ENCODE peak calls at places on chromosomes 16 and 17, in seven cellular contexts. J, G, H, A, Q, Y and I are unnamed samples.

GRCh38 chr16:2719328-2720062 is 529 bp downstream of the PRSS27 start:
- DNase-seq in Y (no peak), Q (no peak), J (no peak), H (no peak), G (no peak), A (no peak), I (no peak)

GRCh38 chr16:66521227-66521626 is 28.7 kb downstream of the TK2 start:
- DNase-seq in Y (no peak), J (no peak), A (no peak), Q (no peak), H (no peak), G (peak), I (no peak)

GRCh38 chr16:26762596-26762995 is 304.1 kb upstream of the C16orf82 start:
- DNase-seq in H (no peak), J (no peak), A (no peak), Y (no peak), G (no peak), Q (no peak), I (no peak)

GRCh38 chr17:37717627-37718382 is 27.1 kb downstream of the HNF1B start:
- DNase-seq in J (no peak), A (no peak), Q (no peak), Y (no peak), G (no peak), H (no peak), I (no peak)

GRCh38 chr17:6611231-6611630 is 29.3 kb downstream of the KIAA0753 start:
- DNase-seq in Y (no peak), H (no peak), Q (no peak), J (no peak), G (no peak), A (no peak), I (no peak)

GRCh38 chr16:79758615-79759346 is 158.2 kb upstream of the MAF start:
- DNase-seq in H (no peak), A (no peak), J (no peak), Y (no peak), Q (no peak), G (no peak), I (no peak)

GRCh38 chr17:1643293-1643998 is 2.1 kb downstream of the SCARF1 start:
- DNase-seq in Q (peak), H (no peak), J (peak), A (peak), G (peak), Y (no peak), I (no peak)

GRCh38 chr16:65037558-65037957 is 84.3 kb downstream of the CDH11 start:
- DNase-seq in J (no peak), H (no peak), G (no peak), Q (no peak), Y (no peak), A (no peak), I (no peak)

GRCh38 chr17:58204796-58205195 is 12.3 kb downstream of the EPX start:
- DNase-seq in J (no peak), A (no peak), H (no peak), Y (no peak), G (no peak), Q (no peak), I (no peak)

GRCh38 chr16:73064996-73065349 is 17.0 kb upstream of the ZFHX3 start:
- DNase-seq in Q (no peak), A (peak), G (no peak), H (no peak), J (no peak), Y (no peak), I (no peak)
- H3K27ac ChIP-seq in Q (no peak), A (no peak), G (no peak), H (no peak), J (no peak), Y (no peak), I (peak)

DNA sequence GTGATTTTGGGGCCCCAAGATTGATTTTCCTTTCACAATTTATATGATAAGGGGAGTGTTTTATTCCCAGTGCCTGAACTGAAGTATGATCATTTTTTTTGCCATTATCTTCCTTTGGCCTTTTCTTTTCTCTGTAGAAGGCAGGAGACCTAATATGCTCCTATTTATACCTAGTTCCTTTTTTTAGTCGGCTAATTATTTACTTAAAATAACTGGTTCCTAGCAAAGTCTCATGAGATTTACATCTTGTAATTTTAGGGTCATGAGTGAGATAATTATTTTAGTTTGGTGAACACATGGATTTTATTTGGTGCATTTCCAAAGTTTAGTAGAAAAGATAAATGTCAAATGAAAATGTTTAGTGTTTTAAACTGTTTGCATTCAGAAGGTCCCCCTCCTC is 24.8 kb downstream of the SEC14L1 start:
- DNase-seq in G (no peak), Y (no peak), H (no peak), Q (no peak), J (no peak), A (no peak), I (no peak)
- H3K27ac ChIP-seq in G (no peak), Y (peak), H (peak), Q (no peak), J (no peak), A (no peak), I (peak)

GRCh38 chr16:81515281-81515680 is 70.7 kb downstream of the CMIP start:
- DNase-seq in A (no peak), Y (no peak), G (no peak), Q (no peak), H (no peak), J (no peak), I (no peak)

GRCh38 chr16:81515721-81516120 is 71.1 kb downstream of the CMIP start:
- DNase-seq in H (no peak), Q (no peak), Y (no peak), J (no peak), A (no peak), G (no peak), I (no peak)

GRCh38 chr16:81517150-81517499 is 72.5 kb downstream of the CMIP start:
- DNase-seq in A (no peak), J (no peak), H (no peak), G (no peak), Y (no peak), Q (no peak), I (no peak)

GRCh38 chr16:81517630-81518438 is 73.2 kb downstream of the CMIP start:
- DNase-seq in J (no peak), H (no peak), A (no peak), G (no peak), Y (no peak), Q (no peak), I (no peak)

GRCh38 chr16:81516478-81517149 is 72.0 kb downstream of the CMIP start:
- DNase-seq in J (no peak), A (no peak), Y (no peak), Q (no peak), G (no peak), H (no peak), I (no peak)
- H3K27ac ChIP-seq in J (no peak), A (no peak), Y (no peak), Q (peak), G (no peak), H (no peak), I (no peak)

GRCh38 chr17:48012151-48012520 is 25.5 kb downstream of the COPZ2 start:
- DNase-seq in H (no peak), A (peak), Y (no peak), G (peak), Q (no peak), J (peak), I (peak)
- H3K27ac ChIP-seq in H (no peak), A (no peak), Y (no peak), G (no peak), Q (no peak), J (no peak), I (no peak)

GRCh38 chr17:8310601-8311123 is 621 bp downstream of the ARHGEF15 start:
- DNase-seq in Y (no peak), G (no peak), Q (no peak), A (no peak), J (no peak), H (no peak), I (no peak)
- H3K27ac ChIP-seq in Y (no peak), G (no peak), Q (no peak), A (peak), J (no peak), H (no peak), I (no peak)